ENCODE peak calls at places on chromosomes 5 and 9, in ten cellular contexts. I is mammary epithelial cell, Y is epithelial cell of proximal tubule, E is tibial artery, D is heart right ventricle, A is tibial nerve, T is breast epithelium, V is colonic mucosa, K is BJ, W is psoas muscle. L is an unnamed sample.

GRCh38 chr5:111748304-111748763 is 8.7 kb downstream of the NREP start:
- DNase-seq in I (peak), Y (peak), E (no peak), D (no peak), A (no peak), T (no peak), V (no peak), K (peak), W (no peak), L (peak)

GRCh38 chr9:136297766-136298735 is 5.8 kb downstream of the CCDC187 start:
- DNase-seq in I (no peak), Y (no peak), E (no peak), D (peak), A (no peak), T (no peak), V (no peak), K (no peak), W (peak), L (no peak)

GRCh38 chr9:1429328-1429727 is 379.2 kb downstream of the DMRT2 start:
- DNase-seq in I (no peak), Y (no peak), E (no peak), D (peak), A (peak), T (no peak), V (no peak), K (no peak), W (no peak), L (no peak)

GRCh38 chr5:121426153-121426552 is 425.5 kb upstream of the FTMT start:
- DNase-seq in I (no peak), Y (no peak), E (no peak), D (no peak), A (no peak), T (no peak), V (no peak), K (no peak), W (no peak), L (no peak)

GRCh38 chr5:16922430-16922829 is 13.7 kb downstream of the MYO10 start:
- DNase-seq in I (no peak), Y (no peak), E (no peak), D (no peak), A (no peak), T (no peak), V (no peak), K (no peak), W (no peak), L (no peak)

GRCh38 chr5:154202379-154203260 is 12.1 kb downstream of the GALNT10 start:
- DNase-seq in I (no peak), Y (no peak), E (no peak), D (no peak), A (no peak), T (no peak), V (no peak), K (no peak), W (no peak), L (no peak)

GRCh38 chr5:118548761-118549160 is 439.6 kb downstream of the DTWD2 start:
- DNase-seq in I (peak), Y (peak), E (no peak), D (no peak), A (no peak), T (no peak), V (no peak), K (peak), W (no peak), L (no peak)

GRCh38 chr9:93679536-93680444 is 103.4 kb downstream of the PHF2 start:
- DNase-seq in I (no peak), Y (no peak), E (peak), D (no peak), A (peak), T (peak), V (peak), K (no peak), W (peak), L (no peak)

GRCh38 chr5:59261969-59262368 is 631.6 kb downstream of the PDE4D start:
- DNase-seq in I (no peak), Y (no peak), E (no peak), D (no peak), A (no peak), T (no peak), V (no peak), K (no peak), W (no peak), L (no peak)

GRCh38 chr9:111399772-111400563 is 69.9 kb upstream of the OR2K2 start:
- DNase-seq in I (peak), Y (no peak), E (no peak), D (no peak), A (no peak), T (no peak), V (peak), K (no peak), W (no peak), L (no peak)

GRCh38 chr9:120876842-120877240 is at the start of gene PHF19:
- DNase-seq in I (peak), Y (no peak), E (no peak), D (peak), A (no peak), T (no peak), V (no peak), K (no peak), W (peak), L (no peak)

GRCh38 chr5:102341918-102342317 is 45.8 kb upstream of the SLCO4C1 start:
- DNase-seq in I (no peak), Y (no peak), E (no peak), D (no peak), A (no peak), T (no peak), V (no peak), K (no peak), W (no peak), L (no peak)

GRCh38 chr5:136811551-136811950 is 446.2 kb upstream of the TRPC7 start:
- DNase-seq in I (peak), Y (peak), E (no peak), D (no peak), A (no peak), T (no peak), V (no peak), K (peak), W (no peak), L (peak)

GRCh38 chr5:6785861-6786180 is 72.6 kb downstream of the TENT4A start:
- DNase-seq in I (no peak), Y (no peak), E (no peak), D (no peak), A (no peak), T (no peak), V (no peak), K (no peak), W (no peak), L (no peak)

GRCh38 chr9:86494644-86495081 is 140.5 kb upstream of the TUT7 start:
- DNase-seq in I (peak), Y (no peak), E (no peak), D (no peak), A (no peak), T (no peak), V (no peak), K (no peak), W (no peak), L (peak)

GRCh38 chr5:114176356-114176755 is 185.5 kb upstream of the KCNN2 start:
- DNase-seq in I (peak), Y (no peak), E (no peak), D (no peak), A (no peak), T (no peak), V (no peak), K (peak), W (no peak), L (peak)

GRCh38 chr5:94217216-94217615 is 401.2 kb downstream of the KIAA0825 start:
- DNase-seq in I (no peak), Y (no peak), E (no peak), D (no peak), A (no peak), T (no peak), V (no peak), K (no peak), W (no peak), L (no peak)

GRCh38 chr9:104074876-104075275 is 19.2 kb upstream of the SMC2 start:
- DNase-seq in I (peak), Y (peak), E (no peak), D (no peak), A (no peak), T (no peak), V (no peak), K (peak), W (no peak), L (no peak)

GRCh38 chr5:174571662-174572397 is 152.6 kb upstream of the MSX2 start:
- DNase-seq in I (peak), Y (peak), E (peak), D (peak), A (peak), T (peak), V (peak), K (peak), W (no peak), L (peak)

GRCh38 chr5:21810737-21811316 is 1042.3 kb downstream of the CDH12 start:
- DNase-seq in I (peak), Y (no peak), E (no peak), D (no peak), A (no peak), T (no peak), V (no peak), K (no peak), W (no peak), L (no peak)

GRCh38 chr5:1793301-1793740 is 6.3 kb downstream of the MRPL36 start:
- DNase-seq in I (no peak), Y (no peak), E (peak), D (no peak), A (no peak), T (peak), V (no peak), K (no peak), W (no peak), L (no peak)

GRCh38 chr5:38380522-38380921 is 122.2 kb downstream of the EGFLAM start:
- DNase-seq in I (no peak), Y (no peak), E (no peak), D (no peak), A (no peak), T (no peak), V (no peak), K (no peak), W (no peak), L (no peak)

GRCh38 chr5:32278403-32278802 is 34.3 kb downstream of the MTMR12 start:
- DNase-seq in I (peak), Y (no peak), E (no peak), D (no peak), A (no peak), T (no peak), V (no peak), K (no peak), W (no peak), L (no peak)

GRCh38 chr5:5645891-5646290 is 223.4 kb downstream of the ICE1 start:
- DNase-seq in I (no peak), Y (no peak), E (no peak), D (no peak), A (no peak), T (no peak), V (no peak), K (no peak), W (no peak), L (no peak)

GRCh38 chr9:87227456-87227855 is 270.2 kb upstream of the DAPK1 start:
- DNase-seq in I (no peak), Y (no peak), E (no peak), D (no peak), A (no peak), T (no peak), V (no peak), K (no peak), W (no peak), L (no peak)

GRCh38 chr5:8848997-8849585 is 696.8 kb downstream of the SEMA5A start:
- DNase-seq in I (peak), Y (peak), E (no peak), D (no peak), A (no peak), T (no peak), V (no peak), K (peak), W (no peak), L (no peak)

GRCh38 chr5:107469485-107469884 is 201.3 kb downstream of the EFNA5 start:
- DNase-seq in I (peak), Y (peak), E (no peak), D (no peak), A (no peak), T (no peak), V (no peak), K (peak), W (no peak), L (peak)

GRCh38 chr5:60295423-60295822 is 401.9 kb upstream of the PDE4D start:
- DNase-seq in I (peak), Y (no peak), E (no peak), D (no peak), A (no peak), T (no peak), V (no peak), K (no peak), W (no peak), L (peak)

GRCh38 chr9:109033941-109034700 is 20.8 kb upstream of the CTNNAL1 start:
- DNase-seq in I (no peak), Y (no peak), E (no peak), D (no peak), A (no peak), T (no peak), V (no peak), K (no peak), W (no peak), L (no peak)

GRCh38 chr5:61286446-61287132 is 45.5 kb upstream of the ZSWIM6 start:
- DNase-seq in I (no peak), Y (no peak), E (no peak), D (no peak), A (no peak), T (no peak), V (no peak), K (no peak), W (no peak), L (peak)

GRCh38 chr5:344668-345067 is 23.2 kb downstream of the AHRR start:
- DNase-seq in I (no peak), Y (no peak), E (no peak), D (no peak), A (no peak), T (no peak), V (no peak), K (no peak), W (no peak), L (no peak)

GRCh38 chr9:19085295-19085694 is 17.4 kb downstream of the HAUS6 start:
- DNase-seq in I (no peak), Y (no peak), E (no peak), D (no peak), A (no peak), T (no peak), V (no peak), K (no peak), W (no peak), L (no peak)

GRCh38 chr9:81224166-81224858 is 465.0 kb downstream of the TLE1 start:
- DNase-seq in I (no peak), Y (no peak), E (no peak), D (no peak), A (no peak), T (no peak), V (no peak), K (no peak), W (no peak), L (no peak)

DNA sequence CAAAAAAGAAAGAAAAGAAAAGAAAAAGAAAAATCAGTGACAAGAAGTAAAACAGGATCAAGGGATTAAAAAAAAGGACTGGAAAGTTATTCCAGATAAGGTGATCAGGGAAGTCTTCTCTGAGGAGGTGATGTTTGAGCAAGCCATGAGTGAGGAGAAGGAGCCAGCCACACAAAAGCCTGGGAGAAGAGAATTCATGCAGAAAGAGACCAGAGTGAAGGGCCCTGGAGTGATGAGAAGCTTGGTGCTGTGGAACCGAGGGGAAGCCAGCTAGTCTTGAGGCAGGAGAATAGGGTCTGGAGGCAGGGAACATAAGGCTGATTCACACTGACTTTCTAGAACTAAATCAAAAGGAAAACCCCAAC is 4.0 kb upstream of the EXOSC2 start:
- DNase-seq in I (no peak), Y (no peak), E (no peak), D (no peak), A (no peak), T (no peak), V (no peak), K (no peak), W (no peak), L (no peak)
- H3K4me3 ChIP-seq in I (peak), Y (peak), E (peak), D (peak), A (peak), T (peak), V (peak), K (peak), W (peak), L (peak)

GRCh38 chr5:115888027-115888426 is 46.3 kb downstream of the AP3S1 start:
- DNase-seq in I (no peak), Y (no peak), E (no peak), D (no peak), A (no peak), T (no peak), V (no peak), K (peak), W (no peak), L (no peak)
- TF ChIP-seq CTCF in I (peak), Y (peak), E (no peak), D (no peak), A (no peak), T (no peak), V (no peak), K (peak), W (peak), L (no peak)

GRCh38 chr5:109453251-109453650 is 43.5 kb upstream of the PJA2 start:
- DNase-seq in I (no peak), Y (peak), E (no peak), D (no peak), A (no peak), T (no peak), V (no peak), K (no peak), W (no peak), L (no peak)

GRCh38 chr5:109452661-109453060 is 42.9 kb upstream of the PJA2 start:
- DNase-seq in I (no peak), Y (no peak), E (no peak), D (no peak), A (no peak), T (no peak), V (no peak), K (no peak), W (no peak), L (no peak)

GRCh38 chr5:109448838-109449237 is 39.1 kb upstream of the PJA2 start:
- DNase-seq in I (peak), Y (no peak), E (no peak), D (no peak), A (no peak), T (no peak), V (no peak), K (no peak), W (no peak), L (no peak)

GRCh38 chr5:109450129-109450877 is 40.5 kb upstream of the PJA2 start:
- DNase-seq in I (no peak), Y (no peak), E (no peak), D (no peak), A (no peak), T (no peak), V (no peak), K (no peak), W (no peak), L (no peak)

GRCh38 chr5:109451161-109451560 is 41.4 kb upstream of the PJA2 start:
- DNase-seq in I (no peak), Y (no peak), E (no peak), D (no peak), A (no peak), T (no peak), V (no peak), K (no peak), W (no peak), L (no peak)
- H3K4me3 ChIP-seq in I (no peak), Y (no peak), E (no peak), D (no peak), A (no peak), T (no peak), V (no peak), K (no peak), W (no peak), L (no peak)

GRCh38 chr9:91761362-91761761 is 188.7 kb downstream of the ROR2 start:
- DNase-seq in I (no peak), Y (no peak), E (no peak), D (no peak), A (no peak), T (no peak), V (peak), K (no peak), W (no peak), L (no peak)
- TF ChIP-seq CTCF in I (peak), Y (no peak), E (no peak), D (no peak), A (no peak), T (no peak), V (no peak), K (no peak), W (no peak), L (peak)

GRCh38 chr5:55989860-55990259 is 4.9 kb downstream of the IL6ST start:
- DNase-seq in I (no peak), Y (no peak), E (no peak), D (no peak), A (no peak), T (no peak), V (no peak), K (no peak), W (no peak), L (no peak)
- H3K4me3 ChIP-seq in I (no peak), Y (no peak), E (no peak), D (no peak), A (no peak), T (no peak), V (no peak), K (peak), W (peak), L (no peak)

GRCh38 chr5:172370237-172370640 is 84.1 kb downstream of the SH3PXD2B start:
- DNase-seq in I (no peak), Y (no peak), E (no peak), D (no peak), A (no peak), T (no peak), V (no peak), K (no peak), W (no peak), L (no peak)
- TF ChIP-seq CTCF in I (no peak), Y (no peak), E (no peak), D (no peak), A (no peak), T (no peak), V (no peak), K (no peak), W (no peak), L (no peak)

GRCh38 chr5:3590253-3590966 is 5.2 kb upstream of the IRX1 start:
- DNase-seq in I (no peak), Y (no peak), E (no peak), D (no peak), A (no peak), T (no peak), V (no peak), K (no peak), W (no peak), L (no peak)
- H3K4me3 ChIP-seq in I (no peak), Y (peak), E (no peak), D (no peak), A (no peak), T (peak), V (no peak), K (no peak), W (no peak), L (no peak)